ENCODE peak calls at places on chromosomes 16 and 17, in five cellular contexts. One of them, this sample, is unnamed.

GRCh38 chr16:66970775-66971725 is 10.0 kb downstream of the CES3 start:
- DNase-seq in brain microvascular endothelial cell: peak; percentile 48
- DNase-seq in stimulated activated CD4-positive, alpha-beta T cell treated with anti-CD3 and anti-CD28 coated beads, Interleukin-15, amount 100 ng/mL, for 1 hour: no peak
- DNase-seq in amniotic stem cell: no peak
- DNase-seq in heart left ventricle: no peak
- DNase-seq in this sample: no peak

GRCh38 chr17:72587773-72588511 is 467.1 kb downstream of the SOX9 start:
- DNase-seq in brain microvascular endothelial cell: peak; percentile 38
- DNase-seq in stimulated activated CD4-positive, alpha-beta T cell treated with anti-CD3 and anti-CD28 coated beads, Interleukin-15, amount 100 ng/mL, for 1 hour: no peak
- DNase-seq in amniotic stem cell: no peak
- DNase-seq in heart left ventricle: no peak
- DNase-seq in this sample: no peak

GRCh38 chr17:32493581-32494513 is 7.1 kb downstream of the CDK5R1 start:
- DNase-seq in brain microvascular endothelial cell: no peak
- DNase-seq in stimulated activated CD4-positive, alpha-beta T cell treated with anti-CD3 and anti-CD28 coated beads, Interleukin-15, amount 100 ng/mL, for 1 hour: no peak
- DNase-seq in amniotic stem cell: no peak
- DNase-seq in heart left ventricle: no peak
- DNase-seq in this sample: no peak

GRCh38 chr17:64146418-64147109 is 16.6 kb upstream of the ERN1 start:
- DNase-seq in brain microvascular endothelial cell: peak; percentile 56
- DNase-seq in stimulated activated CD4-positive, alpha-beta T cell treated with anti-CD3 and anti-CD28 coated beads, Interleukin-15, amount 100 ng/mL, for 1 hour: peak; percentile 17
- DNase-seq in amniotic stem cell: peak; percentile 21
- DNase-seq in heart left ventricle: peak; percentile 72
- DNase-seq in this sample: peak; percentile 80

GRCh38 chr16:23564964-23565363 is 7.4 kb downstream of the UBFD1 start:
- DNase-seq in brain microvascular endothelial cell: no peak
- DNase-seq in stimulated activated CD4-positive, alpha-beta T cell treated with anti-CD3 and anti-CD28 coated beads, Interleukin-15, amount 100 ng/mL, for 1 hour: no peak
- DNase-seq in amniotic stem cell: no peak
- DNase-seq in heart left ventricle: peak; percentile 65
- DNase-seq in this sample: no peak

GRCh38 chr16:50627419-50627818 is 53.7 kb downstream of the SNX20 start:
- DNase-seq in brain microvascular endothelial cell: no peak
- DNase-seq in stimulated activated CD4-positive, alpha-beta T cell treated with anti-CD3 and anti-CD28 coated beads, Interleukin-15, amount 100 ng/mL, for 1 hour: peak; percentile 11
- DNase-seq in amniotic stem cell: no peak
- DNase-seq in heart left ventricle: peak; percentile 59
- DNase-seq in this sample: no peak

GRCh38 chr17:31487648-31488263 is 96.3 kb downstream of the RAB11FIP4 start:
- DNase-seq in brain microvascular endothelial cell: peak; percentile 10
- DNase-seq in stimulated activated CD4-positive, alpha-beta T cell treated with anti-CD3 and anti-CD28 coated beads, Interleukin-15, amount 100 ng/mL, for 1 hour: peak; percentile 96
- DNase-seq in amniotic stem cell: no peak
- DNase-seq in heart left ventricle: peak; percentile 86
- DNase-seq in this sample: no peak

GRCh38 chr16:282944-283744 is at the start of gene PDIA2:
- DNase-seq in brain microvascular endothelial cell: no peak
- DNase-seq in stimulated activated CD4-positive, alpha-beta T cell treated with anti-CD3 and anti-CD28 coated beads, Interleukin-15, amount 100 ng/mL, for 1 hour: no peak
- DNase-seq in amniotic stem cell: no peak
- DNase-seq in heart left ventricle: no peak
- DNase-seq in this sample: no peak

GRCh38 chr17:61701334-61701733 is 110.3 kb upstream of the NACA2 start:
- DNase-seq in brain microvascular endothelial cell: no peak
- DNase-seq in stimulated activated CD4-positive, alpha-beta T cell treated with anti-CD3 and anti-CD28 coated beads, Interleukin-15, amount 100 ng/mL, for 1 hour: no peak
- DNase-seq in amniotic stem cell: no peak
- DNase-seq in heart left ventricle: no peak
- DNase-seq in this sample: no peak

GRCh38 chr17:77354721-77355455 is 214.1 kb downstream of the SEC14L1 start:
- DNase-seq in brain microvascular endothelial cell: peak; percentile 66
- DNase-seq in stimulated activated CD4-positive, alpha-beta T cell treated with anti-CD3 and anti-CD28 coated beads, Interleukin-15, amount 100 ng/mL, for 1 hour: no peak
- DNase-seq in amniotic stem cell: peak; percentile 81
- DNase-seq in heart left ventricle: peak; percentile 40
- DNase-seq in this sample: no peak

GRCh38 chr17:40910441-40910841 is 25.4 kb upstream of the KRT20 start:
- DNase-seq in brain microvascular endothelial cell: peak; percentile 22
- DNase-seq in stimulated activated CD4-positive, alpha-beta T cell treated with anti-CD3 and anti-CD28 coated beads, Interleukin-15, amount 100 ng/mL, for 1 hour: no peak
- DNase-seq in amniotic stem cell: peak; percentile 32
- DNase-seq in heart left ventricle: no peak
- DNase-seq in this sample: no peak

GRCh38 chr16:52435573-52435972 is 111.4 kb downstream of the TOX3 start:
- DNase-seq in brain microvascular endothelial cell: no peak
- DNase-seq in stimulated activated CD4-positive, alpha-beta T cell treated with anti-CD3 and anti-CD28 coated beads, Interleukin-15, amount 100 ng/mL, for 1 hour: no peak
- DNase-seq in amniotic stem cell: no peak
- DNase-seq in heart left ventricle: no peak
- DNase-seq in this sample: no peak

GRCh38 chr16:74745109-74745615 is 29.5 kb downstream of the FA2H start:
- DNase-seq in brain microvascular endothelial cell: no peak
- DNase-seq in stimulated activated CD4-positive, alpha-beta T cell treated with anti-CD3 and anti-CD28 coated beads, Interleukin-15, amount 100 ng/mL, for 1 hour: no peak
- DNase-seq in amniotic stem cell: no peak
- DNase-seq in heart left ventricle: no peak
- DNase-seq in this sample: no peak

GRCh38 chr16:11759163-11759834 is 16.6 kb upstream of the TXNDC11 start:
- DNase-seq in brain microvascular endothelial cell: no peak
- DNase-seq in stimulated activated CD4-positive, alpha-beta T cell treated with anti-CD3 and anti-CD28 coated beads, Interleukin-15, amount 100 ng/mL, for 1 hour: no peak
- DNase-seq in amniotic stem cell: no peak
- DNase-seq in heart left ventricle: no peak
- DNase-seq in this sample: no peak

GRCh38 chr17:46964315-46965265 is 14.5 kb downstream of the RPRML start:
- DNase-seq in brain microvascular endothelial cell: peak; percentile 14
- DNase-seq in stimulated activated CD4-positive, alpha-beta T cell treated with anti-CD3 and anti-CD28 coated beads, Interleukin-15, amount 100 ng/mL, for 1 hour: no peak
- DNase-seq in amniotic stem cell: no peak
- DNase-seq in heart left ventricle: no peak
- DNase-seq in this sample: no peak

GRCh38 chr17:78329263-78330059 is 30.4 kb downstream of the SOCS3 start:
- DNase-seq in brain microvascular endothelial cell: peak; percentile 66
- DNase-seq in stimulated activated CD4-positive, alpha-beta T cell treated with anti-CD3 and anti-CD28 coated beads, Interleukin-15, amount 100 ng/mL, for 1 hour: no peak
- DNase-seq in amniotic stem cell: no peak
- DNase-seq in heart left ventricle: no peak
- DNase-seq in this sample: no peak

GRCh38 chr17:147796-148740 is 10.7 kb downstream of the SCGB1C2 start:
- DNase-seq in brain microvascular endothelial cell: no peak
- DNase-seq in stimulated activated CD4-positive, alpha-beta T cell treated with anti-CD3 and anti-CD28 coated beads, Interleukin-15, amount 100 ng/mL, for 1 hour: no peak
- DNase-seq in amniotic stem cell: no peak
- DNase-seq in heart left ventricle: peak; percentile 12
- DNase-seq in this sample: no peak

GRCh38 chr17:5667871-5668270 is 83.6 kb upstream of the NLRP1 start:
- DNase-seq in brain microvascular endothelial cell: no peak
- DNase-seq in stimulated activated CD4-positive, alpha-beta T cell treated with anti-CD3 and anti-CD28 coated beads, Interleukin-15, amount 100 ng/mL, for 1 hour: no peak
- DNase-seq in amniotic stem cell: no peak
- DNase-seq in heart left ventricle: no peak
- DNase-seq in this sample: no peak

GRCh38 chr16:87608400-87608985 is 6.2 kb downstream of the JPH3 start:
- DNase-seq in brain microvascular endothelial cell: peak; percentile 64
- DNase-seq in stimulated activated CD4-positive, alpha-beta T cell treated with anti-CD3 and anti-CD28 coated beads, Interleukin-15, amount 100 ng/mL, for 1 hour: no peak
- DNase-seq in amniotic stem cell: no peak
- DNase-seq in heart left ventricle: peak; percentile 65
- DNase-seq in this sample: peak; percentile 51

GRCh38 chr17:77999413-78000173 is 41.1 kb downstream of the TNRC6C start:
- DNase-seq in brain microvascular endothelial cell: no peak
- DNase-seq in stimulated activated CD4-positive, alpha-beta T cell treated with anti-CD3 and anti-CD28 coated beads, Interleukin-15, amount 100 ng/mL, for 1 hour: no peak
- DNase-seq in amniotic stem cell: no peak
- DNase-seq in heart left ventricle: no peak
- DNase-seq in this sample: peak; percentile 66

GRCh38 chr17:65530985-65531507 is 30.4 kb downstream of the AXIN2 start:
- DNase-seq in brain microvascular endothelial cell: peak; percentile 62
- DNase-seq in stimulated activated CD4-positive, alpha-beta T cell treated with anti-CD3 and anti-CD28 coated beads, Interleukin-15, amount 100 ng/mL, for 1 hour: no peak
- DNase-seq in amniotic stem cell: peak; percentile 9
- DNase-seq in heart left ventricle: peak; percentile 38
- DNase-seq in this sample: no peak

GRCh38 chr17:10118788-10119130 is 79.6 kb downstream of the GAS7 start:
- DNase-seq in brain microvascular endothelial cell: no peak
- DNase-seq in stimulated activated CD4-positive, alpha-beta T cell treated with anti-CD3 and anti-CD28 coated beads, Interleukin-15, amount 100 ng/mL, for 1 hour: no peak
- DNase-seq in amniotic stem cell: no peak
- DNase-seq in heart left ventricle: no peak
- DNase-seq in this sample: no peak

This sample was measured in endothelial cell of umbilical vein.